ENCODE peak calls at places on chromosomes 5 and 9, in seven cellular contexts. One of them, this sample, is unnamed.

GRCh38 chr5:107153304-107153703 is 517.4 kb downstream of the EFNA5 start:
- DNase-seq in BJ: no peak
- DNase-seq in M059J: no peak
- DNase-seq in hypothalamus: no peak
- DNase-seq in body of pancreas: no peak
- DNase-seq in activated gamma-delta T cell treated with anti-CD3 and anti-CD28 coated beads, Interleukin-2, amount 50 U/mL, for 16 hours: no peak
- DNase-seq in heart left ventricle: no peak
- DNase-seq in this sample: no peak

GRCh38 chr5:9903806-9904205 is 273.7 kb upstream of the TAS2R1 start:
- DNase-seq in BJ: no peak
- DNase-seq in M059J: peak; percentile 91
- DNase-seq in hypothalamus: no peak
- DNase-seq in body of pancreas: no peak
- DNase-seq in activated gamma-delta T cell treated with anti-CD3 and anti-CD28 coated beads, Interleukin-2, amount 50 U/mL, for 16 hours: no peak
- DNase-seq in heart left ventricle: no peak
- DNase-seq in this sample: no peak

GRCh38 chr9:105318729-105319513 is 74.5 kb downstream of the SLC44A1 start:
- DNase-seq in BJ: no peak
- DNase-seq in M059J: no peak
- DNase-seq in hypothalamus: no peak
- DNase-seq in body of pancreas: no peak
- DNase-seq in activated gamma-delta T cell treated with anti-CD3 and anti-CD28 coated beads, Interleukin-2, amount 50 U/mL, for 16 hours: no peak
- DNase-seq in heart left ventricle: no peak
- DNase-seq in this sample: no peak

GRCh38 chr9:13555989-13556500 is 276.6 kb upstream of the MPDZ start:
- DNase-seq in BJ: no peak
- DNase-seq in M059J: no peak
- DNase-seq in hypothalamus: no peak
- DNase-seq in body of pancreas: no peak
- DNase-seq in activated gamma-delta T cell treated with anti-CD3 and anti-CD28 coated beads, Interleukin-2, amount 50 U/mL, for 16 hours: no peak
- DNase-seq in heart left ventricle: no peak
- DNase-seq in this sample: no peak

GRCh38 chr5:125043781-125044391 is 297.4 kb upstream of the ZNF608 start:
- DNase-seq in BJ: no peak
- DNase-seq in M059J: peak; percentile 96
- DNase-seq in hypothalamus: no peak
- DNase-seq in body of pancreas: peak; percentile 76
- DNase-seq in activated gamma-delta T cell treated with anti-CD3 and anti-CD28 coated beads, Interleukin-2, amount 50 U/mL, for 16 hours: no peak
- DNase-seq in heart left ventricle: peak; percentile 90
- DNase-seq in this sample: peak; percentile 50

GRCh38 chr5:83396662-83397061 is 74.9 kb upstream of the VCAN start:
- DNase-seq in BJ: no peak
- DNase-seq in M059J: no peak
- DNase-seq in hypothalamus: no peak
- DNase-seq in body of pancreas: no peak
- DNase-seq in activated gamma-delta T cell treated with anti-CD3 and anti-CD28 coated beads, Interleukin-2, amount 50 U/mL, for 16 hours: no peak
- DNase-seq in heart left ventricle: no peak
- DNase-seq in this sample: no peak

GRCh38 chr5:53490747-53491146 is 10.3 kb downstream of the FST start:
- DNase-seq in BJ: peak; percentile 80
- DNase-seq in M059J: peak; percentile 34
- DNase-seq in hypothalamus: no peak
- DNase-seq in body of pancreas: no peak
- DNase-seq in activated gamma-delta T cell treated with anti-CD3 and anti-CD28 coated beads, Interleukin-2, amount 50 U/mL, for 16 hours: no peak
- DNase-seq in heart left ventricle: no peak
- DNase-seq in this sample: peak; percentile 80

GRCh38 chr5:149274964-149275363 is 3.3 kb downstream of the AFAP1L1 start:
- DNase-seq in BJ: no peak
- DNase-seq in M059J: no peak
- DNase-seq in hypothalamus: no peak
- DNase-seq in body of pancreas: no peak
- DNase-seq in activated gamma-delta T cell treated with anti-CD3 and anti-CD28 coated beads, Interleukin-2, amount 50 U/mL, for 16 hours: no peak
- DNase-seq in heart left ventricle: no peak
- DNase-seq in this sample: no peak

GRCh38 chr9:7811679-7812078 is 12.1 kb upstream of the DMAC1 start:
- DNase-seq in BJ: no peak
- DNase-seq in M059J: no peak
- DNase-seq in hypothalamus: no peak
- DNase-seq in body of pancreas: no peak
- DNase-seq in activated gamma-delta T cell treated with anti-CD3 and anti-CD28 coated beads, Interleukin-2, amount 50 U/mL, for 16 hours: no peak
- DNase-seq in heart left ventricle: no peak
- DNase-seq in this sample: no peak

GRCh38 chr5:38607930-38608545 is 51.6 kb upstream of the LIFR start:
- DNase-seq in BJ: no peak
- DNase-seq in M059J: peak; percentile 85
- DNase-seq in hypothalamus: no peak
- DNase-seq in body of pancreas: no peak
- DNase-seq in activated gamma-delta T cell treated with anti-CD3 and anti-CD28 coated beads, Interleukin-2, amount 50 U/mL, for 16 hours: no peak
- DNase-seq in heart left ventricle: no peak
- DNase-seq in this sample: peak; percentile 31

GRCh38 chr5:67047180-67047579 is 149.4 kb downstream of the CD180 start:
- DNase-seq in BJ: no peak
- DNase-seq in M059J: peak; percentile 41
- DNase-seq in hypothalamus: no peak
- DNase-seq in body of pancreas: no peak
- DNase-seq in activated gamma-delta T cell treated with anti-CD3 and anti-CD28 coated beads, Interleukin-2, amount 50 U/mL, for 16 hours: no peak
- DNase-seq in heart left ventricle: peak; percentile 85
- DNase-seq in this sample: no peak

GRCh38 chr5:143023447-143024096 is 253.4 kb downstream of the ARHGAP26 start:
- DNase-seq in BJ: no peak
- DNase-seq in M059J: peak; percentile 38
- DNase-seq in hypothalamus: peak; percentile 17
- DNase-seq in body of pancreas: no peak
- DNase-seq in activated gamma-delta T cell treated with anti-CD3 and anti-CD28 coated beads, Interleukin-2, amount 50 U/mL, for 16 hours: no peak
- DNase-seq in heart left ventricle: peak; percentile 89
- DNase-seq in this sample: no peak

GRCh38 chr9:68585034-68585761 is 44.5 kb upstream of the TMEM252 start:
- DNase-seq in BJ: no peak
- DNase-seq in M059J: no peak
- DNase-seq in hypothalamus: no peak
- DNase-seq in body of pancreas: no peak
- DNase-seq in activated gamma-delta T cell treated with anti-CD3 and anti-CD28 coated beads, Interleukin-2, amount 50 U/mL, for 16 hours: no peak
- DNase-seq in heart left ventricle: no peak
- DNase-seq in this sample: no peak

GRCh38 chr5:116084231-116084630 is 594 bp upstream of the COMMD10 start:
- DNase-seq in BJ: no peak
- DNase-seq in M059J: no peak
- DNase-seq in hypothalamus: no peak
- DNase-seq in body of pancreas: no peak
- DNase-seq in activated gamma-delta T cell treated with anti-CD3 and anti-CD28 coated beads, Interleukin-2, amount 50 U/mL, for 16 hours: no peak
- DNase-seq in heart left ventricle: no peak
- DNase-seq in this sample: no peak

GRCh38 chr9:100167176-100167575 is 68.1 kb downstream of the INVS start:
- DNase-seq in BJ: no peak
- DNase-seq in M059J: peak; percentile 31
- DNase-seq in hypothalamus: no peak
- DNase-seq in body of pancreas: no peak
- DNase-seq in activated gamma-delta T cell treated with anti-CD3 and anti-CD28 coated beads, Interleukin-2, amount 50 U/mL, for 16 hours: no peak
- DNase-seq in heart left ventricle: no peak
- DNase-seq in this sample: no peak

GRCh38 chr5:68046445-68046844 is 169.1 kb upstream of the PIK3R1 start:
- DNase-seq in BJ: peak; percentile 96
- DNase-seq in M059J: peak; percentile 98
- DNase-seq in hypothalamus: no peak
- DNase-seq in body of pancreas: no peak
- DNase-seq in activated gamma-delta T cell treated with anti-CD3 and anti-CD28 coated beads, Interleukin-2, amount 50 U/mL, for 16 hours: no peak
- DNase-seq in heart left ventricle: no peak
- DNase-seq in this sample: peak; percentile 97

GRCh38 chr9:87896891-87897290 is 14.2 kb downstream of the SPATA31E1 start:
- DNase-seq in BJ: no peak
- DNase-seq in M059J: no peak
- DNase-seq in hypothalamus: no peak
- DNase-seq in body of pancreas: no peak
- DNase-seq in activated gamma-delta T cell treated with anti-CD3 and anti-CD28 coated beads, Interleukin-2, amount 50 U/mL, for 16 hours: no peak
- DNase-seq in heart left ventricle: no peak
- DNase-seq in this sample: no peak

This sample was measured in AG09319.